ENCODE peak calls at places on chromosomes 5 and 9, in four cellular contexts. One of them, this sample, is unnamed.

GRCh38 chr9:78985084-78985738 is 586.6 kb upstream of the TLE4 start:
- DNase-seq in hepatocyte: no peak
- DNase-seq in GM12878: no peak
- DNase-seq in coronary artery: no peak
- DNase-seq in this sample: no peak

GRCh38 chr5:68194405-68194804 is 21.2 kb upstream of the PIK3R1 start:
- DNase-seq in GM12878: no peak
- DNase-seq in hepatocyte: no peak
- DNase-seq in coronary artery: no peak
- DNase-seq in this sample: no peak

GRCh38 chr9:93127395-93127911 is 6.6 kb downstream of the NINJ1 start:
- DNase-seq in coronary artery: no peak
- DNase-seq in hepatocyte: peak; percentile 33
- DNase-seq in GM12878: no peak
- DNase-seq in this sample: no peak

GRCh38 chr9:136090060-136090735 is 4.9 kb downstream of the NACC2 start:
- DNase-seq in hepatocyte: no peak
- DNase-seq in coronary artery: no peak
- DNase-seq in GM12878: no peak
- DNase-seq in this sample: no peak

GRCh38 chr9:81526587-81526986 is 162.8 kb downstream of the TLE1 start:
- DNase-seq in hepatocyte: no peak
- DNase-seq in GM12878: no peak
- DNase-seq in coronary artery: no peak
- DNase-seq in this sample: no peak

GRCh38 chr5:146515473-146516150 is 378 bp downstream of the GPR151 start:
- DNase-seq in hepatocyte: no peak
- DNase-seq in GM12878: no peak
- DNase-seq in coronary artery: no peak
- DNase-seq in this sample: no peak

GRCh38 chr5:128857061-128857677 is 108.1 kb upstream of the SLC27A6 start:
- DNase-seq in coronary artery: no peak
- DNase-seq in hepatocyte: no peak
- DNase-seq in GM12878: no peak
- DNase-seq in this sample: no peak

GRCh38 chr5:137234973-137235943 is 263.9 kb downstream of the SPOCK1 start:
- DNase-seq in hepatocyte: no peak
- DNase-seq in GM12878: no peak
- DNase-seq in coronary artery: no peak
- DNase-seq in this sample: no peak

GRCh38 chr5:65382582-65382981 is 99.1 kb downstream of the ADAMTS6 start:
- DNase-seq in coronary artery: no peak
- DNase-seq in hepatocyte: no peak
- DNase-seq in GM12878: no peak
- DNase-seq in this sample: no peak

GRCh38 chr5:31581498-31582099 is 49.5 kb downstream of the C5orf22 start:
- DNase-seq in hepatocyte: peak; percentile 51
- DNase-seq in GM12878: no peak
- DNase-seq in coronary artery: no peak
- DNase-seq in this sample: no peak

GRCh38 chr9:116337015-116337414 is 183.4 kb downstream of the PAPPA start:
- DNase-seq in hepatocyte: peak; percentile 26
- DNase-seq in GM12878: no peak
- DNase-seq in coronary artery: no peak
- DNase-seq in this sample: no peak

GRCh38 chr5:122192477-122192876 is 63.1 kb downstream of the ZNF474 start:
- DNase-seq in hepatocyte: no peak
- DNase-seq in GM12878: no peak
- DNase-seq in coronary artery: no peak
- DNase-seq in this sample: no peak

GRCh38 chr5:122516432-122516743 is 204.4 kb downstream of the SNCAIP start:
- DNase-seq in hepatocyte: no peak
- DNase-seq in coronary artery: no peak
- DNase-seq in GM12878: no peak
- DNase-seq in this sample: no peak

GRCh38 chr5:9015250-9015936 is 530.5 kb downstream of the SEMA5A start:
- DNase-seq in hepatocyte: no peak
- DNase-seq in coronary artery: no peak
- DNase-seq in GM12878: no peak
- DNase-seq in this sample: no peak

GRCh38 chr9:8871796-8872470 is 1072.4 kb upstream of the DMAC1 start:
- DNase-seq in coronary artery: no peak
- DNase-seq in GM12878: no peak
- DNase-seq in hepatocyte: no peak
- DNase-seq in this sample: no peak

GRCh38 chr5:130002876-130003275 is 98.6 kb downstream of the CHSY3 start:
- DNase-seq in GM12878: no peak
- DNase-seq in coronary artery: no peak
- DNase-seq in hepatocyte: no peak
- DNase-seq in this sample: no peak

GRCh38 chr5:157744055-157745011 is 821 bp downstream of the LSM11 start:
- DNase-seq in GM12878: no peak
- DNase-seq in hepatocyte: no peak
- DNase-seq in coronary artery: no peak
- DNase-seq in this sample: peak; percentile 42

GRCh38 chr5:154103223-154103622 is 64.5 kb downstream of the MFAP3 start:
- DNase-seq in GM12878: no peak
- DNase-seq in hepatocyte: no peak
- DNase-seq in coronary artery: no peak
- DNase-seq in this sample: no peak

GRCh38 chr5:125776656-125777055 is 646.6 kb upstream of the GRAMD2B start:
- DNase-seq in coronary artery: no peak
- DNase-seq in GM12878: no peak
- DNase-seq in hepatocyte: no peak
- DNase-seq in this sample: no peak

GRCh38 chr5:175654346-175654745 is 3.5 kb upstream of the HRH2 start:
- DNase-seq in hepatocyte: no peak
- DNase-seq in coronary artery: no peak
- DNase-seq in GM12878: no peak
- DNase-seq in this sample: no peak

GRCh38 chr5:98635631-98636030 is 137.8 kb upstream of the RGMB start:
- DNase-seq in GM12878: no peak
- DNase-seq in coronary artery: no peak
- DNase-seq in hepatocyte: no peak
- DNase-seq in this sample: no peak

GRCh38 chr5:6088706-6089105 is 289.6 kb downstream of the MED10 start:
- DNase-seq in hepatocyte: no peak
- DNase-seq in coronary artery: no peak
- DNase-seq in GM12878: no peak
- DNase-seq in this sample: no peak

GRCh38 chr5:138832218-138832617 is 42.9 kb downstream of the LRRTM2 start:
- DNase-seq in GM12878: no peak
- DNase-seq in coronary artery: no peak
- DNase-seq in hepatocyte: no peak
- DNase-seq in this sample: no peak

GRCh38 chr5:86029308-86029707 is 588.4 kb upstream of the COX7C start:
- DNase-seq in coronary artery: no peak
- DNase-seq in GM12878: no peak
- DNase-seq in hepatocyte: no peak
- DNase-seq in this sample: no peak

GRCh38 chr5:143244000-143244736 is 159.3 kb downstream of the NR3C1 start:
- DNase-seq in hepatocyte: peak; percentile 74
- DNase-seq in GM12878: no peak
- DNase-seq in coronary artery: peak; percentile 87
- DNase-seq in this sample: no peak

GRCh38 chr5:140595538-140595937 is 30.9 kb downstream of the SLC35A4 start:
- DNase-seq in coronary artery: no peak
- DNase-seq in hepatocyte: peak; percentile 31
- DNase-seq in GM12878: no peak
- DNase-seq in this sample: no peak

GRCh38 chr5:28117273-28118065 is 1079.1 kb upstream of the CDH9 start:
- DNase-seq in GM12878: no peak
- DNase-seq in coronary artery: no peak
- DNase-seq in hepatocyte: no peak
- DNase-seq in this sample: no peak

GRCh38 chr5:151684690-151685361 is 1.9 kb downstream of the SPARC start:
- DNase-seq in GM12878: no peak
- DNase-seq in hepatocyte: peak; percentile 94
- DNase-seq in coronary artery: peak; percentile 87
- DNase-seq in this sample: peak; percentile 38

GRCh38 chr5:123708074-123708806 is 196.3 kb downstream of the CSNK1G3 start:
- DNase-seq in hepatocyte: no peak
- DNase-seq in coronary artery: no peak
- DNase-seq in GM12878: no peak
- DNase-seq in this sample: no peak

GRCh38 chr9:122107291-122107805 is 14.2 kb upstream of the TTLL11 start:
- DNase-seq in hepatocyte: no peak
- DNase-seq in GM12878: no peak
- DNase-seq in coronary artery: no peak
- DNase-seq in this sample: no peak

GRCh38 chr5:52690236-52690685 is 97.5 kb upstream of the ITGA1 start:
- DNase-seq in hepatocyte: no peak
- DNase-seq in coronary artery: no peak
- DNase-seq in GM12878: no peak
- DNase-seq in this sample: no peak

GRCh38 chr9:129240581-129241211 is 62.6 kb upstream of the IER5L start:
- DNase-seq in hepatocyte: no peak
- DNase-seq in coronary artery: no peak
- DNase-seq in GM12878: no peak
- DNase-seq in this sample: no peak

GRCh38 chr5:40826778-40827478 is 8.1 kb downstream of the RPL37 start:
- DNase-seq in GM12878: no peak
- DNase-seq in coronary artery: no peak
- DNase-seq in hepatocyte: no peak
- DNase-seq in this sample: no peak

GRCh38 chr9:21684831-21685362 is 117.5 kb upstream of the MTAP start:
- DNase-seq in coronary artery: no peak
- DNase-seq in GM12878: no peak
- DNase-seq in hepatocyte: peak; percentile 40
- DNase-seq in this sample: no peak

GRCh38 chr5:61357745-61358144 is 25.7 kb downstream of the ZSWIM6 start:
- DNase-seq in coronary artery: no peak
- DNase-seq in hepatocyte: no peak
- DNase-seq in GM12878: no peak
- DNase-seq in this sample: peak; percentile 30
- TF ChIP-seq CTCF in coronary artery: no peak
- TF ChIP-seq CTCF in hepatocyte: peak; percentile 32
- TF ChIP-seq CTCF in GM12878: peak; percentile 27
- TF ChIP-seq CTCF in this sample: peak; percentile 75

GRCh38 chr9:20528253-20528652 is 94.0 kb downstream of the MLLT3 start:
- DNase-seq in coronary artery: no peak
- DNase-seq in GM12878: no peak
- DNase-seq in hepatocyte: no peak
- DNase-seq in this sample: no peak

GRCh38 chr9:20524776-20525175 is 97.5 kb downstream of the MLLT3 start:
- DNase-seq in GM12878: no peak
- DNase-seq in coronary artery: no peak
- DNase-seq in hepatocyte: no peak
- DNase-seq in this sample: no peak

GRCh38 chr9:20532584-20532983 is 89.7 kb downstream of the MLLT3 start:
- DNase-seq in coronary artery: no peak
- DNase-seq in hepatocyte: no peak
- DNase-seq in GM12878: no peak
- DNase-seq in this sample: no peak

GRCh38 chr9:20529837-20530236 is 92.5 kb downstream of the MLLT3 start:
- DNase-seq in hepatocyte: no peak
- DNase-seq in GM12878: no peak
- DNase-seq in coronary artery: no peak
- DNase-seq in this sample: no peak

GRCh38 chr9:20526500-20527319 is 95.6 kb downstream of the MLLT3 start:
- DNase-seq in hepatocyte: no peak
- DNase-seq in GM12878: peak; percentile 28
- DNase-seq in coronary artery: no peak
- DNase-seq in this sample: no peak
- TF ChIP-seq CTCF in hepatocyte: no peak
- TF ChIP-seq CTCF in GM12878: no peak
- TF ChIP-seq CTCF in coronary artery: no peak
- TF ChIP-seq CTCF in this sample: no peak

GRCh38 chr9:114285166-114285867 is 37.6 kb upstream of the ORM1 start:
- DNase-seq in coronary artery: peak; percentile 78
- DNase-seq in hepatocyte: peak; percentile 87
- DNase-seq in GM12878: no peak
- DNase-seq in this sample: no peak
- TF ChIP-seq CTCF in coronary artery: no peak
- TF ChIP-seq CTCF in hepatocyte: no peak
- TF ChIP-seq CTCF in GM12878: no peak
- TF ChIP-seq CTCF in this sample: no peak

GRCh38 chr5:58263291-58263690 is 196.6 kb downstream of the PLK2 start:
- DNase-seq in hepatocyte: no peak
- DNase-seq in coronary artery: no peak
- DNase-seq in GM12878: no peak
- DNase-seq in this sample: no peak

GRCh38 chr5:58264276-58264675 is 195.6 kb downstream of the PLK2 start:
- DNase-seq in hepatocyte: no peak
- DNase-seq in GM12878: no peak
- DNase-seq in coronary artery: no peak
- DNase-seq in this sample: no peak

GRCh38 chr5:58266402-58266801 is 193.5 kb downstream of the PLK2 start:
- DNase-seq in coronary artery: no peak
- DNase-seq in hepatocyte: no peak
- DNase-seq in GM12878: no peak
- DNase-seq in this sample: no peak

GRCh38 chr5:58268263-58268662 is 191.6 kb downstream of the PLK2 start:
- DNase-seq in hepatocyte: no peak
- DNase-seq in coronary artery: no peak
- DNase-seq in GM12878: no peak
- DNase-seq in this sample: no peak

GRCh38 chr5:58265531-58265930 is 194.4 kb downstream of the PLK2 start:
- DNase-seq in hepatocyte: no peak
- DNase-seq in coronary artery: no peak
- DNase-seq in GM12878: no peak
- DNase-seq in this sample: no peak
- TF ChIP-seq CTCF in hepatocyte: no peak
- TF ChIP-seq CTCF in coronary artery: no peak
- TF ChIP-seq CTCF in GM12878: no peak
- TF ChIP-seq CTCF in this sample: no peak

GRCh38 chr5:112420111-112420864 is 1.2 kb upstream of the EPB41L4A start:
- DNase-seq in coronary artery: peak; percentile 90
- DNase-seq in GM12878: peak; percentile 9
- DNase-seq in hepatocyte: peak; percentile 92
- DNase-seq in this sample: peak; percentile 90
- TF ChIP-seq CTCF in coronary artery: peak; percentile 71
- TF ChIP-seq CTCF in GM12878: peak; percentile 87
- TF ChIP-seq CTCF in hepatocyte: peak; percentile 96
- TF ChIP-seq CTCF in this sample: peak; percentile 86

GRCh38 chr5:75588666-75589065 is 22.6 kb upstream of the ANKDD1B start:
- DNase-seq in coronary artery: no peak
- DNase-seq in GM12878: no peak
- DNase-seq in hepatocyte: no peak
- DNase-seq in this sample: no peak

GRCh38 chr5:75584641-75585040 is 26.6 kb upstream of the ANKDD1B start:
- DNase-seq in GM12878: no peak
- DNase-seq in hepatocyte: no peak
- DNase-seq in coronary artery: no peak
- DNase-seq in this sample: no peak
- TF ChIP-seq CTCF in GM12878: no peak
- TF ChIP-seq CTCF in hepatocyte: peak; percentile 39
- TF ChIP-seq CTCF in coronary artery: no peak
- TF ChIP-seq CTCF in this sample: no peak

GRCh38 chr9:26811106-26811505 is 81.5 kb downstream of the CAAP1 start:
- DNase-seq in hepatocyte: no peak
- DNase-seq in coronary artery: no peak
- DNase-seq in GM12878: no peak
- DNase-seq in this sample: no peak
- TF ChIP-seq CTCF in hepatocyte: no peak
- TF ChIP-seq CTCF in coronary artery: no peak
- TF ChIP-seq CTCF in GM12878: no peak
- TF ChIP-seq CTCF in this sample: no peak

This sample was measured in endothelial cell.